ENCODE peak calls at places on chromosomes 7 and 10, in four cellular contexts. K is CD8-positive, alpha-beta T cell; R is hepatocyte; S is lower lobe of right lung. X is an unnamed sample. For H3K4me1 and H3K36me3, the result is how much of the 10 kb centered on the place peaks cover.

GRCh38 chr10:32167450-32167849 is 111.2 kb upstream of the KIF5B start:
- DNase-seq in S (no peak), R (no peak), K (no peak), X (no peak)

GRCh38 chr7:96833701-96834453 is 124.2 kb upstream of the SEM1 start:
- DNase-seq in R (no peak), K (no peak), S (no peak), X (no peak)

GRCh38 chr7:65264258-65264657 is 109.4 kb upstream of the ZNF92 start:
- DNase-seq in S (peak), K (no peak), R (no peak), X (no peak)

GRCh38 chr10:60444494-60445064 is 54.9 kb upstream of the ANK3 start:
- DNase-seq in R (no peak), S (no peak), K (no peak), X (no peak)

GRCh38 chr7:150685219-150686029 is at the start of gene GIMAP2:
- DNase-seq in S (no peak), R (peak), K (no peak), X (peak)

GRCh38 chr7:142898377-142899235 is 13.1 kb upstream of the TRPV6 start:
- DNase-seq in R (no peak), S (peak), K (no peak), X (no peak)

GRCh38 chr10:100837300-100837699 is 75.5 kb upstream of the SLF2 start:
- DNase-seq in R (no peak), S (no peak), K (no peak), X (no peak)

GRCh38 chr7:135189221-135189662 is 18.7 kb upstream of the CYREN start:
- DNase-seq in S (no peak), K (no peak), R (no peak), X (no peak)

GRCh38 chr7:66741706-66742053 is 1.1 kb downstream of the RABGEF1 start:
- DNase-seq in K (no peak), S (no peak), R (peak), X (no peak)

GRCh38 chr10:17984056-17984455 is 32.3 kb downstream of the SLC39A12 start:
- DNase-seq in S (no peak), K (no peak), R (no peak), X (no peak)

GRCh38 chr7:77157446-77157845 is 35.0 kb downstream of the CCDC146 start:
- DNase-seq in S (peak), R (no peak), K (no peak), X (no peak)

GRCh38 chr7:34191766-34192550 is 286.6 kb downstream of the BMPER start:
- DNase-seq in S (no peak), K (no peak), R (no peak), X (no peak)

GRCh38 chr10:3774814-3775670 is 10.0 kb downstream of the KLF6 start:
- DNase-seq in S (no peak), R (peak), K (no peak), X (no peak)

GRCh38 chr7:73308074-73308664 is 457 bp downstream of the NSUN5 start:
- DNase-seq in S (no peak), R (peak), K (no peak), X (no peak)

GRCh38 chr7:1240917-1241509 is 8.3 kb downstream of the UNCX start:
- DNase-seq in R (no peak), S (no peak), K (no peak), X (no peak)

GRCh38 chr7:55059006-55059405 is 40.2 kb downstream of the EGFR start:
- DNase-seq in S (no peak), R (no peak), K (no peak), X (no peak)
- H3K4me1 ChIP-seq in S (under half), R (under half), K (under half), X (under half)

GRCh38 chr10:127884501-127884900 is 8.2 kb downstream of the CLRN3 start:
- DNase-seq in S (no peak), K (no peak), R (no peak), X (no peak)

GRCh38 chr10:127883516-127883915 is 9.2 kb downstream of the CLRN3 start:
- DNase-seq in K (no peak), R (no peak), S (no peak), X (no peak)

GRCh38 chr10:127882391-127882790 is 10.3 kb downstream of the CLRN3 start:
- DNase-seq in S (no peak), K (no peak), R (no peak), X (no peak)

GRCh38 chr10:127881262-127881661 is 11.5 kb downstream of the CLRN3 start:
- DNase-seq in S (no peak), R (peak), K (no peak), X (no peak)

GRCh38 chr10:127882801-127883459 is 9.8 kb downstream of the CLRN3 start:
- DNase-seq in R (no peak), S (no peak), K (no peak), X (no peak)
- H3K36me3 ChIP-seq in R (under half), S (under half), K (under half), X (under half)

DNA sequence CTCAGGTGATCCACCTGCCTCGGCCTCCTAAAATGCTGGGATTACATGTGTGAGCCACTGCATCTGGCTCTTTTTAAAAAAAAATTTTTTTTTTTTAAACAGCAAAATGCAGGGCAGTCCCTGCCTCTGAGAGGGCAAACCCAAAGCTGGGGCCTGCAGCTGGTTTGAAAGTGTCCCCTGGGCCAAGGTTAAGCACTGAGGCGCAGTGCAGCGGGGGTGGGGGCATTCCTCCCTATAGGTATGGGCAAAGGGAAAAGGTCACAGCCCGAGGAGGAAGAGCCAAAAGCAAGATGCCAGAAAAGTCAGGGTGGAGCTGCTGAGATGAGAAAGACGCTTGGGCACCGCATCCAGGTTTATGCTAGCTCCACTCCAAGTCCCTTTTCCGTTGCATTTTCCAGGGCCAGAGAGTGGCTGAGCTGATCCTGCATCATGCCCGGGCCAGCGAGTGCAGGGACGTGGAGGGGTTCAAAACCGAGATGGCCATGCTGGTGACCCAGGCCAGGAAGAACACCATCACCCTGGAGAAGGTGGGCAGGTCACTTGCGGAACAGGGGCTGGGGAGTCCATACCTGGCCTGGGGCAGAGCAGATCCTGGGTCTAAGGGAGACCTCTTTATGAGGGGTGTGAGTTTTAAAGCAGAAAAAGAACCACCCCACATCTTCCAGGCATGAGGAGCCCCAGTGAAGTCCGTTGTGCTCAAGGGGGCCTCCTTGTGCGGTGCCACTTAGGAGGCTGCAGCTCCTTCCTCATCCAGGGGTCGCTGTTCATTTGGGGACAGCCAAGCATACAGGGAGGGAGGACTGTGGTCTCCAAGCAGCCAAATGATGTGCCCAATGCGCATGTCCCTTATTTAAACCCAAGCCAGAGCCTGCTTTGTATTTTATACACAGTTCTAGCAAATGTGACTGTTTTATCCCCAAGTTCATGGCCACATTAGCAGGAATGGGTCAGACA is 7.0 kb upstream of the NDUFB2 start:
- DNase-seq in S (no peak), R (no peak), K (peak), X (no peak)
- H3K4me3 ChIP-seq in S (no peak), R (no peak), K (no peak), X (no peak)

GRCh38 chr10:126878594-126878993 is 26.6 kb upstream of the DOCK1 start:
- DNase-seq in K (no peak), R (no peak), S (no peak), X (no peak)
- H3K4me1 ChIP-seq in K (under half), R (under half), S (under half), X (under half)

DNA sequence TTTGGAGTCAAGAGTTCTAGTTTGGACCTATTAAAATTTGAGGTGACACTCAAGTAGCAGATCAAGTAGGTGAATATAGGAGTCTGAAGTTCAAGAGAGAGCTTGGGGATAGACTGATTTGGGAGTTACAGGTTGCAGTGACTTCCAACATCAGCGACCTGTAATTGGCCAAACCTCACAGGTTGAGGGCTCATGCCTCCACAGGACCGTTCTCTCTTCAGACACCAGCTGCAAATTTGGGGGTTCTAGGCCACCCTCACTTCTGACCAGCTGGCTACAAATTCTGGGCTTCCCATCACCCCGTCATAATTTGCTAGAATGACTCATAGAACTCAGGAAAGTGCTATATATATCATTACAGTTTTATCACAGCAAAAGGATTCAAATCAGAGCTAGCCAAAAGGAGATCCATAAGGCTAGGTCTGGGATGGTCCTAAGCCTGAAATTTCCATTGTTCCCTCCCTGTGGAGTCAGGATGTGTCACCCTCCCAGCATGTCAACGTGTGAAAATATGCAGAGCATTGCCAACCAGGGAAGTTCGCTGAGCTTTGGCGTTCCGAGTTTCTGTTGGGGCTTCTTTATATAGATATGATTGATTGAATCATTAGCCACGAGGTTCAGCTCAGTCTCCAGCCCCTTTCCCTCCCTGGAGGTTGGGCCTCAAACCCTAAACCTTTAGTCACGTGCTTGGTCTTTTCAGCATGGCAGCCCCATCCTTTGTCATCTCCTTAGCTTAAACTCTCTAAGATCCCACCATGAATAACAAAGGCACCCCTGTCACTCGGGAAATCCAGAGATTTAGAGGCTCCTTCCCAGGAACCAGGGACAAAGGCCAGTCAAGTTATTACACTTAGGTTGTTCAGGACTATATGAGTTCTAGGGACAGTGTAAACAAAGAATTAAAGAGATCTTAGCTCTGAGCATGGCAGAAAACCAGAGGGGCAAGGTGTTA is 20.7 kb upstream of the ZNF212 start:
- DNase-seq in K (no peak), S (no peak), R (no peak), X (no peak)
- H3K36me3 ChIP-seq in K (under half), S (half or more), R (under half), X (under half)

DNA sequence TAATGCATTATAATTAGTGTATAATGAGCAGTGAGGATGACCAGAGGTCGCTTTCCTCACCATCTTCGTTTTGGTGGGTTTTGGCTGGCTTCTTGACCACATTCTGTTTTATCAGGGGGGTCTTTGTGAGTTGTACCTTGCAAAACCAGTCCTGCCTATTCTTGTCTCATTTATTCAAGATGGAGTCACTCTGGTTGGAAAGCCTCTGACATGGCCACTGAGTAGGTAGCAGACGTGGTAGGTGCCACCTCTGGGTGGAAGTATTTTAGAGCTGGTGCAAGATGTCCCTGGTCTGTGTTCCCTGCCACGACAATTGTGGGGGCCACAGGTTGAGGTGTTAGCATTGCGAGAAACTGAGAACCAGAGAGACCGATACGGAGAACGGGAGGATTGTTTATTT is 107.3 kb upstream of the SDK1 start:
- DNase-seq in R (no peak), S (no peak), K (no peak), X (no peak)
- H3K4me3 ChIP-seq in R (no peak), S (no peak), K (no peak), X (no peak)

GRCh38 chr10:123134058-123134914 is 1.5 kb upstream of the HMX3 start:
- DNase-seq in K (no peak), S (no peak), R (no peak), X (no peak)

GRCh38 chr10:123134915-123135414 is 805 bp upstream of the HMX3 start:
- DNase-seq in S (no peak), R (no peak), K (no peak), X (no peak)

GRCh38 chr10:123135415-123136141 is at the start of gene HMX3:
- DNase-seq in K (no peak), R (no peak), S (no peak), X (no peak)

GRCh38 chr10:123136806-123137642 is 1.3 kb downstream of the HMX3 start:
- DNase-seq in S (no peak), K (no peak), R (no peak), X (no peak)

GRCh38 chr10:123136221-123136805 is 543 bp downstream of the HMX3 start:
- DNase-seq in R (no peak), K (no peak), S (no peak), X (no peak)
- H3K4me1 ChIP-seq in R (under half), K (half or more), S (half or more), X (half or more)